ENCODE peak calls at places on chromosomes 6 and 20, in ten cellular contexts. J is GM23338; X is C1 segment of cervical spinal cord; F is neuronal stem cell; Y is stimulated activated CD4-positive, alpha-beta T cell treated with anti-CD3 and anti-CD28 coated beads, Interleukin-2, amount 100 ng/mL, for 48 hours; I is dorsolateral prefrontal cortex; A is endothelial cell; G is skeletal muscle cell; Q is putamen; K is Calu3. M is an unnamed sample.

GRCh38 chr20:36217226-36217625 is 19.1 kb upstream of the AAR2 start:
- DNase-seq in J (peak), X (no peak), F (no peak), Y (no peak), I (no peak), A (no peak), G (no peak), Q (no peak), K (peak), M (no peak)

GRCh38 chr6:112337209-112337638 is 9.9 kb upstream of the RFPL4B start:
- DNase-seq in J (peak), X (peak), F (peak), Y (no peak), I (peak), A (peak), G (peak), Q (peak), K (peak), M (peak)

GRCh38 chr6:12890171-12890790 is 173.7 kb downstream of the PHACTR1 start:
- DNase-seq in J (peak), X (no peak), F (no peak), Y (peak), I (no peak), A (peak), G (no peak), Q (no peak), K (peak), M (no peak)

GRCh38 chr6:163405412-163406309 is 8.9 kb upstream of the QKI start:
- DNase-seq in J (peak), X (no peak), F (no peak), Y (no peak), I (peak), A (no peak), G (no peak), Q (no peak), K (peak), M (peak)

GRCh38 chr6:137369135-137369534 is 125.1 kb downstream of the OLIG3 start:
- DNase-seq in J (peak), X (no peak), F (no peak), Y (no peak), I (no peak), A (no peak), G (no peak), Q (no peak), K (no peak), M (no peak)

GRCh38 chr20:8018928-8019177 is 708 bp downstream of the TMX4 start:
- DNase-seq in J (no peak), X (no peak), F (no peak), Y (no peak), I (no peak), A (no peak), G (no peak), Q (no peak), K (no peak), M (no peak)

GRCh38 chr6:117344444-117345291 is 79.3 kb downstream of the VGLL2 start:
- DNase-seq in J (peak), X (no peak), F (no peak), Y (no peak), I (no peak), A (no peak), G (no peak), Q (no peak), K (no peak), M (no peak)

GRCh38 chr20:50312682-50313187 is 122.1 kb downstream of the CEBPB start:
- DNase-seq in J (no peak), X (no peak), F (no peak), Y (no peak), I (no peak), A (no peak), G (no peak), Q (no peak), K (no peak), M (no peak)

GRCh38 chr20:45343867-45344721 is 4.1 kb downstream of the SDC4 start:
- DNase-seq in J (no peak), X (peak), F (no peak), Y (no peak), I (no peak), A (no peak), G (peak), Q (no peak), K (peak), M (peak)

M was measured in globus pallidus.